ENCODE peak calls at places on chromosomes 3 and 15, in nine cellular contexts. E is D721Med, Z is adrenal gland, L is breast epithelium, S is glutamatergic neuron, M is heart right ventricle, N is bronchial epithelial cell, H is ovary, J is AG04449. P is an unnamed sample.

GRCh38 chr3:196975349-196975748 is 6.7 kb upstream of the PIGZ start:
- DNase-seq in Z (no peak), E (no peak), M (no peak), S (no peak), J (no peak), L (no peak), N (no peak), H (no peak), P (no peak)

GRCh38 chr3:86229086-86229774 is 761.7 kb downstream of the VGLL3 start:
- DNase-seq in H (no peak), M (no peak), S (no peak), E (no peak), J (no peak), N (no peak), Z (no peak), L (no peak), P (no peak)

GRCh38 chr15:74795961-74796625 is 14.2 kb downstream of the CSK start:
- DNase-seq in S (no peak), H (no peak), Z (no peak), M (no peak), E (no peak), L (no peak), J (no peak), N (peak; percentile 50), P (no peak)

GRCh38 chr3:158488670-158489069 is 82.3 kb upstream of the MLF1 start:
- DNase-seq in S (no peak), E (no peak), H (no peak), M (no peak), L (no peak), J (no peak), N (peak; percentile 17), Z (no peak), P (no peak)

GRCh38 chr15:94231728-94232086 is 346 bp downstream of the MCTP2 start:
- DNase-seq in L (no peak), E (no peak), S (peak; percentile 18), M (no peak), N (peak; percentile 32), J (no peak), H (no peak), Z (peak; percentile 25), P (no peak)

GRCh38 chr15:23437146-23437545 is 9.9 kb downstream of the GOLGA6L2 start:
- DNase-seq in Z (no peak), L (no peak), N (no peak), H (no peak), M (no peak), S (no peak), E (no peak), J (no peak), P (no peak)

GRCh38 chr3:16494906-16495580 is 18.5 kb downstream of the RFTN1 start:
- DNase-seq in N (no peak), E (no peak), L (no peak), H (no peak), J (no peak), Z (no peak), M (no peak), S (no peak), P (no peak)

GRCh38 chr3:116743062-116743461 is 33.5 kb downstream of the TUSC7 start:
- DNase-seq in N (no peak), M (no peak), H (no peak), E (no peak), S (no peak), Z (no peak), L (no peak), J (no peak), P (no peak)

GRCh38 chr3:56928379-56929068 is 126.8 kb upstream of the ARHGEF3 start:
- DNase-seq in M (no peak), E (no peak), Z (peak; percentile 54), L (no peak), J (no peak), H (no peak), N (no peak), S (no peak), P (no peak)

GRCh38 chr3:141486735-141487418 is at the start of gene RASA2:
- DNase-seq in L (peak; percentile 65), E (peak; percentile 47), M (peak; percentile 77), J (no peak), S (peak; percentile 74), N (peak; percentile 34), H (peak; percentile 77), Z (peak; percentile 64), P (no peak)

GRCh38 chr3:38165722-38166387 is 518 bp downstream of the OXSR1 start:
- DNase-seq in L (peak; percentile 51), N (no peak), E (no peak), H (peak; percentile 67), Z (peak; percentile 73), J (no peak), M (peak; percentile 65), S (peak; percentile 74), P (no peak)

GRCh38 chr3:171953300-171954022 is 85.9 kb upstream of the FNDC3B start:
- DNase-seq in L (no peak), H (no peak), S (no peak), Z (no peak), N (peak; percentile 61), M (no peak), J (no peak), E (no peak), P (no peak)

GRCh38 chr3:183430325-183430957 is 2.0 kb upstream of the MCF2L2 start:
- DNase-seq in Z (no peak), H (no peak), J (no peak), N (no peak), E (no peak), S (no peak), M (no peak), L (no peak), P (no peak)

GRCh38 chr3:135325096-135325495 is 530.0 kb downstream of the EPHB1 start:
- DNase-seq in Z (no peak), H (no peak), M (no peak), J (no peak), N (peak; percentile 15), E (no peak), S (no peak), L (peak; percentile 20), P (no peak)

GRCh38 chr15:43998607-43999006 is 171.8 kb downstream of the WDR76 start:
- DNase-seq in N (peak; percentile 32), H (peak; percentile 23), Z (peak; percentile 41), J (no peak), E (no peak), S (no peak), M (peak; percentile 45), L (no peak), P (no peak)

DNA sequence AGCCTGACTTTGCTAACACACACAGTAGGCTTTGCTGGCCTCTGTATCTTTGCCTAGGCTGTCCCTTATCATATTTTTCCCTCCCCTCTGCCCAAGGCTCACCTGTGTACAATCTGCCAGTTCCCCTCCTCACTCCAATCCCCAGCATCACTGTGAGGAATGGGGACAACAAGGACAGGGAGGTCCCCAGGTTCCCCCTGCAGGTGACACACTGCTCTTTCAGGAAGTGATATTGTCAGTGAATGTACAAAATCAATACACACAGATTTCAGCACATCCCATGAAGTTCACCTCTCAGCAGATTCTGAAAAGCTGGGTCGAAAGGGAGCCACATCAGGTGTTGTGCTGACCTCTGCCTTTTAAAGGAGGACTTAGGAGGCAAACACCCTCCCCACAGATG is 177.5 kb downstream of the RAB11A start:
- DNase-seq in H (no peak), N (no peak), M (no peak), E (no peak), L (no peak), Z (no peak), S (no peak), J (no peak), P (no peak)
- TF ChIP-seq CTCF in H (no peak), N (no peak), M (no peak), E (peak; percentile 3), L (no peak), Z (no peak), S (no peak), J (no peak), P (peak; percentile 17)

GRCh38 chr3:140216249-140216648 is 281.3 kb downstream of the CLSTN2 start:
- DNase-seq in S (no peak), M (no peak), H (no peak), N (peak; percentile 13), Z (no peak), E (no peak), L (no peak), J (no peak), P (no peak)
- TF ChIP-seq CTCF in S (peak; percentile 37), M (no peak), H (no peak), N (peak; percentile 72), Z (peak; percentile 34), E (no peak), L (no peak), J (peak; percentile 34), P (peak; percentile 9)

DNA sequence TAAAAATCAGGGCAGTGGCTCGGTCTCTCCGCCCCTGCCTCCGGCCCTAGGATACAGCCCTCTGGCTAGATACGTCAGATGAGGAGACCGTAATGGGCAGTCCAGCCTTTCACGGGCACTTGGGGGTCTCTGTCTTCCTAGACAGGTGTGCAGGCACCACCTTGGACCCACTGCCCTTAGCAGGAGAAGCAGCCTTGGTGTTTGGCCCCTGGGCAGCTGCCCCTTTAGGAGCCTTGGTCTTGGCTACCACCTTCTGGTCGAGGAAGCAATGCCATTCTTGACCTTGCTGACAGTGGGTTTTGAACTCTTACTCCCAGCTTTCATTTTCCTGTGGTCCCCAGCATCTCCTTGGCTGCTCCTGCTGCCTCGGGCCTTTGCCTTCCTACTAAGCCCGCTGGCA is 149.7 kb upstream of the FRMD4B start:
- DNase-seq in Z (no peak), E (no peak), S (no peak), L (no peak), M (no peak), N (no peak), J (no peak), H (no peak), P (no peak)
- TF ChIP-seq CTCF in Z (no peak), E (no peak), S (no peak), L (no peak), M (no peak), N (no peak), J (no peak), H (no peak), P (no peak)

GRCh38 chr3:65730449-65730848 is 308.3 kb downstream of the MAGI1 start:
- DNase-seq in E (no peak), N (no peak), Z (no peak), M (no peak), H (no peak), J (no peak), S (no peak), L (no peak), P (no peak)

GRCh38 chr3:65732060-65732933 is 306.4 kb downstream of the MAGI1 start:
- DNase-seq in Z (no peak), E (peak; percentile 27), L (no peak), M (peak; percentile 23), J (no peak), N (peak; percentile 56), H (peak; percentile 21), S (no peak), P (peak; percentile 10)

GRCh38 chr3:65734792-65735191 is 303.9 kb downstream of the MAGI1 start:
- DNase-seq in E (no peak), S (no peak), N (no peak), L (no peak), Z (no peak), J (no peak), H (no peak), M (no peak), P (no peak)

GRCh38 chr3:65734382-65734781 is 304.3 kb downstream of the MAGI1 start:
- DNase-seq in Z (no peak), L (no peak), N (no peak), M (no peak), H (no peak), E (no peak), S (no peak), J (no peak), P (no peak)

DNA sequence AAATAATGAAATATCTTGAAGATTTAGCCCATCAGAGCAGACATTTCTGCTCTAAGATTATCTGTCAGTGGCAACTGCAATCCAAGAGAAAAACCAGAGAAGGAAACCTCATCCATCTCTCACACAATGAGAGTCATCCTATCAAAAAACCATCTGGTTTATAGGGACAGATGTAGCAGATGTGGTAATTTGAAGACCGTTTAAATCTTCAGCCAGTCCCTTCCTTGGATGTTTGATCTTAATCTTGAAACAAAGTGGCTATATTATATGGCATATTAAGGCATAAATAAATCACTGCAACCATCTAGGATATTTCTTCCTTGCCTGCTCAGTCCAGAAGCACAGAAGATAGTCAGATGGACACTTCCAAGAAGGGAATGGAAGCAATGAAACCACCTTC is 305.3 kb downstream of the MAGI1 start:
- DNase-seq in E (no peak), L (no peak), N (no peak), S (no peak), J (no peak), Z (no peak), H (no peak), M (no peak), P (no peak)
- TF ChIP-seq CTCF in E (no peak), L (no peak), N (no peak), S (no peak), J (no peak), Z (no peak), H (no peak), M (no peak), P (no peak)

P was measured in kidney epithelial cell.